ENCODE peak calls at places on chromosomes 6 and 20, in four cellular contexts. One of them, this sample, is unnamed.

GRCh38 chr6:45663181-45664180 is 285.7 kb upstream of the SUPT3H start:
- DNase-seq in adipocyte: no peak
- DNase-seq in small intestine: no peak
- DNase-seq in nephron progenitor cell: peak
- DNase-seq in this sample: peak

GRCh38 chr6:27441001-27441400 is 31.9 kb downstream of the ZNF184 start:
- DNase-seq in adipocyte: no peak
- DNase-seq in small intestine: no peak
- DNase-seq in nephron progenitor cell: no peak
- DNase-seq in this sample: no peak

GRCh38 chr6:31321005-31321707 is 35.8 kb downstream of the HLA-B start:
- DNase-seq in adipocyte: no peak
- DNase-seq in small intestine: no peak
- DNase-seq in nephron progenitor cell: no peak
- DNase-seq in this sample: no peak

GRCh38 chr6:148445620-148446019 is 103.0 kb downstream of the SASH1 start:
- DNase-seq in adipocyte: peak
- DNase-seq in small intestine: no peak
- DNase-seq in nephron progenitor cell: no peak
- DNase-seq in this sample: peak

GRCh38 chr20:62020935-62021701 is 44.6 kb downstream of the TAF4 start:
- DNase-seq in adipocyte: no peak
- DNase-seq in small intestine: no peak
- DNase-seq in nephron progenitor cell: no peak
- DNase-seq in this sample: no peak

GRCh38 chr6:111805511-111806181 is 67.6 kb downstream of the FYN start:
- DNase-seq in adipocyte: peak
- DNase-seq in small intestine: no peak
- DNase-seq in nephron progenitor cell: no peak
- DNase-seq in this sample: no peak

GRCh38 chr6:43806041-43806757 is 36.2 kb downstream of the VEGFA start:
- DNase-seq in adipocyte: peak
- DNase-seq in small intestine: peak
- DNase-seq in nephron progenitor cell: no peak
- DNase-seq in this sample: no peak

GRCh38 chr6:144417686-144418085 is 132.6 kb downstream of the UTRN start:
- DNase-seq in adipocyte: no peak
- DNase-seq in small intestine: no peak
- DNase-seq in nephron progenitor cell: no peak
- DNase-seq in this sample: no peak

GRCh38 chr6:13674533-13675190 is 37.0 kb downstream of the RANBP9 start:
- DNase-seq in adipocyte: no peak
- DNase-seq in small intestine: no peak
- DNase-seq in nephron progenitor cell: no peak
- DNase-seq in this sample: no peak

GRCh38 chr6:31717499-31718222 is 2.5 kb downstream of the LY6G6D start:
- DNase-seq in adipocyte: no peak
- DNase-seq in small intestine: no peak
- DNase-seq in nephron progenitor cell: peak
- DNase-seq in this sample: no peak

GRCh38 chr20:1185781-1186334 is 1.1 kb upstream of the TMEM74B start:
- DNase-seq in adipocyte: peak
- DNase-seq in small intestine: peak
- DNase-seq in nephron progenitor cell: peak
- DNase-seq in this sample: peak

GRCh38 chr20:32621071-32621913 is 36.2 kb upstream of the NOL4L start:
- DNase-seq in adipocyte: no peak
- DNase-seq in small intestine: no peak
- DNase-seq in nephron progenitor cell: no peak
- DNase-seq in this sample: no peak

GRCh38 chr6:56288347-56288746 is 41.0 kb upstream of the COL21A1 start:
- DNase-seq in adipocyte: no peak
- DNase-seq in small intestine: no peak
- DNase-seq in nephron progenitor cell: no peak
- DNase-seq in this sample: peak

GRCh38 chr6:98832282-98833100 is 1.9 kb upstream of the POU3F2 start:
- DNase-seq in adipocyte: peak
- DNase-seq in small intestine: no peak
- DNase-seq in nephron progenitor cell: peak
- DNase-seq in this sample: peak

GRCh38 chr6:144969873-144970272 is 684.7 kb downstream of the UTRN start:
- DNase-seq in adipocyte: no peak
- DNase-seq in small intestine: no peak
- DNase-seq in nephron progenitor cell: no peak
- DNase-seq in this sample: no peak

GRCh38 chr6:100573169-100573568 is 108.4 kb upstream of the SIM1 start:
- DNase-seq in adipocyte: peak
- DNase-seq in small intestine: no peak
- DNase-seq in nephron progenitor cell: no peak
- DNase-seq in this sample: peak

GRCh38 chr6:19812512-19813119 is 24.6 kb upstream of the ID4 start:
- DNase-seq in adipocyte: peak
- DNase-seq in small intestine: peak
- DNase-seq in nephron progenitor cell: no peak
- DNase-seq in this sample: peak

GRCh38 chr6:33905081-33905609 is 101.3 kb upstream of the MLN start:
- DNase-seq in adipocyte: no peak
- DNase-seq in small intestine: peak
- DNase-seq in nephron progenitor cell: no peak
- DNase-seq in this sample: no peak

GRCh38 chr20:58006346-58007316 is 221.8 kb downstream of the ANKRD60 start:
- DNase-seq in adipocyte: no peak
- DNase-seq in small intestine: no peak
- DNase-seq in nephron progenitor cell: no peak
- DNase-seq in this sample: no peak

GRCh38 chr6:43428112-43428570 is 800 bp downstream of the ABCC10 start:
- DNase-seq in adipocyte: no peak
- DNase-seq in small intestine: no peak
- DNase-seq in nephron progenitor cell: no peak
- DNase-seq in this sample: no peak

GRCh38 chr6:150729188-150729748 is 129.6 kb downstream of the PLEKHG1 start:
- DNase-seq in adipocyte: no peak
- DNase-seq in small intestine: no peak
- DNase-seq in nephron progenitor cell: no peak
- DNase-seq in this sample: no peak

This sample was measured in cardiac muscle cell.